ENCODE peak calls at places on chromosomes 2 and 18, in five cellular contexts. O, I, P, F and B are unnamed samples. For H3K27me3, the result is how much of the 10 kb centered on the place peaks cover.

GRCh38 chr2:48187503-48187902 is 281.2 kb upstream of the FBXO11 start:
- DNase-seq in O (no peak), I (no peak), P (no peak), F (no peak), B (no peak)

GRCh38 chr2:177679611-177680530 is 287.3 kb downstream of the AGPS start:
- DNase-seq in O (no peak), I (no peak), P (no peak), F (no peak), B (no peak)

GRCh38 chr2:134189009-134189717 is 64.7 kb upstream of the MGAT5 start:
- DNase-seq in O (no peak), I (no peak), P (no peak), F (no peak), B (peak)

GRCh38 chr2:72788756-72789155 is 37.1 kb downstream of the EXOC6B start:
- DNase-seq in O (no peak), I (no peak), P (no peak), F (no peak), B (peak)

GRCh38 chr2:240921319-240922233 is 15.4 kb downstream of the CROCC2 start:
- DNase-seq in O (peak), I (peak), P (peak), F (peak), B (peak)

GRCh38 chr2:74421248-74421870 is at the start of the genes C2orf81 and WDR54:
- DNase-seq in O (peak), I (peak), P (peak), F (peak), B (peak)

GRCh38 chr2:175187378-175187777 is 5.9 kb upstream of the ATP5MC3 start:
- DNase-seq in O (no peak), I (peak), P (no peak), F (peak), B (no peak)

GRCh38 chr2:26629346-26629630 is 11.9 kb downstream of the CIB4 start:
- DNase-seq in O (no peak), I (no peak), P (no peak), F (no peak), B (no peak)

GRCh38 chr2:20207051-20207450 is 17.9 kb downstream of the SDC1 start:
- DNase-seq in O (no peak), I (no peak), P (no peak), F (no peak), B (no peak)

GRCh38 chr2:106269591-106270291 is 75.6 kb upstream of the UXS1 start:
- DNase-seq in O (peak), I (peak), P (peak), F (no peak), B (peak)

GRCh38 chr18:44840053-44840826 is 159.6 kb downstream of the SETBP1 start:
- DNase-seq in O (no peak), I (no peak), P (no peak), F (no peak), B (no peak)

GRCh38 chr2:143803936-143804335 is 674.7 kb downstream of the ARHGAP15 start:
- DNase-seq in O (no peak), I (no peak), P (no peak), F (no peak), B (no peak)

GRCh38 chr2:200130762-200131166 is 175.4 kb downstream of the MAIP1 start:
- DNase-seq in O (no peak), I (no peak), P (no peak), F (no peak), B (peak)

GRCh38 chr2:213288913-213289700 is 4.8 kb downstream of the SPAG16 start:
- DNase-seq in O (no peak), I (no peak), P (no peak), F (no peak), B (no peak)

DNA sequence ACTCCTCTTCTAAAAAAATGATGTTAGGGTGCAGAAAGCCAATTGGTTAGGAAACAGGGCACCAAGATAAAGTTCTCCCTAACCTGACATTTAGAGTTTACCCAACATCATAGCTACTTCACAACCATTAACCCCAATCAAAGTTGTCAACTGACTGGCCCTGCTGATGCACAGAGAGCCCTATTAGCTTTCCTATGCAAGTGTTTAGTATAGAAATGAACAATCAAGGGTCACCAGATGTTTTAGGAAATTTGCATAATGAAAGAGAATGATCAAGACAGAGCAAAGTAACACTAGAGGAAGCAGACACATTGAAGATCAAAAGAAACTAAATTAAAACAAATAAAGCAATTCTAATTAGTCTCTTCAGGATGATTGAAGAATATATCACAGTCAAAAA is 64.2 kb upstream of the DCC start:
- DNase-seq in O (no peak), I (no peak), P (no peak), F (no peak), B (no peak)
- H3K4me3 ChIP-seq in O (no peak), I (no peak), P (no peak), F (no peak), B (no peak)

GRCh38 chr2:66430906-66431619 is 3.9 kb upstream of the MEIS1 start:
- DNase-seq in O (no peak), I (no peak), P (no peak), F (peak), B (no peak)
- H3K27me3 ChIP-seq in O (under half), I (under half), P (under half), F (under half), B (under half)

DNA sequence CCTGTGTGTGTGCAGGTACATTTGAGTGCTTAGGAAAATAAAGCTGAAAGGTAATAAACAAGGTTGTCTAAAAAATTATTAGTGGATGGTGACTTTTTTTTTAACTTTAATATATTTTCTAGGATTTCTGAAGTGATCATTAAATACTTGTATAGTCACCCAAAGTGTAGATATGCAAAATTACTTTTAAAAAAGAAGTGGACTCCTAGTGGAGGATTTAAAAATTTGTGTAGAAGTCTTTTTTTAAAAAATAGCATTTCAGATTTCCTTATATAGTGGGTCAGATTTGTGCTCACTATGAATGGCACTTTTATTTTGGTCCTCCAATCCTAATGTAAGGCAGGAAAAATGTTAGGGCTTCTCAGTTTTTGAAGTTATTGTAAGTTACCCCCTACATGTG is 3.9 kb downstream of the GORASP2 start:
- DNase-seq in O (no peak), I (no peak), P (no peak), F (no peak), B (no peak)
- H3K4me3 ChIP-seq in O (no peak), I (no peak), P (no peak), F (no peak), B (no peak)

GRCh38 chr18:9710037-9710436 is 1.9 kb downstream of the RAB31 start:
- DNase-seq in O (no peak), I (no peak), P (no peak), F (no peak), B (no peak)
- H3K27me3 ChIP-seq in O (under half), I (under half), P (under half), F (half or more), B (under half)